ENCODE peak calls at places on chromosomes 12 and 14, in ten cellular contexts. W is stomach, K is heart left ventricle, M is transverse colon, B is HCT116, S is ovary, N is IMR-90, L is sigmoid colon, P is Peyer's patch, Y is uterus. I is an unnamed sample.
A peak's percentile ranks its signal among the peaks of the same experiment; 100 is the strongest.

GRCh38 chr12:65334534-65334933 is 56.1 kb downstream of the MSRB3 start:
- DNase-seq in W (no peak), K (no peak), M (no peak), B (no peak), S (no peak), N (peak; percentile 32), L (no peak), P (no peak), Y (no peak), I (no peak)

GRCh38 chr12:62438098-62438692 is 28.4 kb upstream of the MON2 start:
- DNase-seq in W (peak; percentile 54), K (no peak), M (peak; percentile 60), B (peak; percentile 44), S (no peak), N (peak; percentile 53), L (no peak), P (peak; percentile 80), Y (peak; percentile 23), I (peak; percentile 57)

GRCh38 chr12:67269632-67270578 is 747 bp downstream of the CAND1 start:
- DNase-seq in W (peak; percentile 52), K (peak; percentile 72), M (peak; percentile 54), B (no peak), S (peak; percentile 73), N (no peak), L (peak; percentile 79), P (peak; percentile 71), Y (peak; percentile 47), I (peak; percentile 75)

GRCh38 chr12:5889381-5890047 is 55.5 kb downstream of the ANO2 start:
- DNase-seq in W (no peak), K (no peak), M (no peak), B (peak; percentile 62), S (no peak), N (no peak), L (no peak), P (no peak), Y (no peak), I (peak; percentile 67)

GRCh38 chr12:62817556-62818271 is 117.2 kb downstream of the PPM1H start:
- DNase-seq in W (no peak), K (no peak), M (no peak), B (no peak), S (peak; percentile 55), N (peak; percentile 61), L (no peak), P (no peak), Y (no peak), I (peak; percentile 39)

GRCh38 chr14:40164083-40164482 is 731.9 kb upstream of the FBXO33 start:
- DNase-seq in W (no peak), K (no peak), M (no peak), B (no peak), S (no peak), N (no peak), L (no peak), P (no peak), Y (no peak), I (no peak)

GRCh38 chr12:28140404-28140803 is 49.9 kb upstream of the CCDC91 start:
- DNase-seq in W (no peak), K (no peak), M (no peak), B (no peak), S (no peak), N (no peak), L (no peak), P (no peak), Y (no peak), I (no peak)

GRCh38 chr14:71339650-71340415 is 432.6 kb downstream of the PCNX1 start:
- DNase-seq in W (no peak), K (no peak), M (no peak), B (no peak), S (no peak), N (no peak), L (no peak), P (peak; percentile 71), Y (no peak), I (peak; percentile 90)

GRCh38 chr14:32331227-32331597 is 2.1 kb downstream of the AKAP6 start:
- DNase-seq in W (no peak), K (no peak), M (no peak), B (no peak), S (no peak), N (no peak), L (no peak), P (no peak), Y (no peak), I (peak; percentile 80)

GRCh38 chr12:87866602-87867292 is 162.5 kb downstream of the C12orf50 start:
- DNase-seq in W (no peak), K (no peak), M (no peak), B (peak; percentile 12), S (no peak), N (peak; percentile 50), L (no peak), P (no peak), Y (no peak), I (peak; percentile 12)

GRCh38 chr12:27163048-27163715 is 80.8 kb upstream of the C12orf71 start:
- DNase-seq in W (no peak), K (no peak), M (no peak), B (no peak), S (no peak), N (peak; percentile 69), L (no peak), P (no peak), Y (no peak), I (no peak)

GRCh38 chr12:121628037-121628436 is 1.7 kb downstream of the ORAI1 start:
- DNase-seq in W (peak; percentile 34), K (no peak), M (peak; percentile 55), B (no peak), S (peak; percentile 72), N (no peak), L (no peak), P (peak; percentile 71), Y (no peak), I (peak; percentile 47)

GRCh38 chr12:111256629-111257434 is 112.1 kb downstream of the PHETA1 start:
- DNase-seq in W (no peak), K (no peak), M (no peak), B (no peak), S (no peak), N (no peak), L (no peak), P (no peak), Y (no peak), I (no peak)

GRCh38 chr14:86057018-86057667 is 527.2 kb downstream of the FLRT2 start:
- DNase-seq in W (no peak), K (no peak), M (no peak), B (no peak), S (no peak), N (peak; percentile 39), L (no peak), P (no peak), Y (no peak), I (peak; percentile 57)

GRCh38 chr12:31105668-31106067 is 32.0 kb downstream of the DDX11 start:
- DNase-seq in W (no peak), K (no peak), M (no peak), B (no peak), S (no peak), N (no peak), L (no peak), P (no peak), Y (no peak), I (no peak)

GRCh38 chr14:100586153-100586519 is 1.1 kb downstream of the BEGAIN start:
- DNase-seq in W (no peak), K (peak; percentile 59), M (no peak), B (no peak), S (peak; percentile 29), N (no peak), L (no peak), P (no peak), Y (no peak), I (no peak)

GRCh38 chr12:76945867-76946266 is 67.0 kb upstream of the CSRP2 start:
- DNase-seq in W (no peak), K (no peak), M (no peak), B (no peak), S (no peak), N (peak; percentile 72), L (no peak), P (no peak), Y (no peak), I (no peak)

DNA sequence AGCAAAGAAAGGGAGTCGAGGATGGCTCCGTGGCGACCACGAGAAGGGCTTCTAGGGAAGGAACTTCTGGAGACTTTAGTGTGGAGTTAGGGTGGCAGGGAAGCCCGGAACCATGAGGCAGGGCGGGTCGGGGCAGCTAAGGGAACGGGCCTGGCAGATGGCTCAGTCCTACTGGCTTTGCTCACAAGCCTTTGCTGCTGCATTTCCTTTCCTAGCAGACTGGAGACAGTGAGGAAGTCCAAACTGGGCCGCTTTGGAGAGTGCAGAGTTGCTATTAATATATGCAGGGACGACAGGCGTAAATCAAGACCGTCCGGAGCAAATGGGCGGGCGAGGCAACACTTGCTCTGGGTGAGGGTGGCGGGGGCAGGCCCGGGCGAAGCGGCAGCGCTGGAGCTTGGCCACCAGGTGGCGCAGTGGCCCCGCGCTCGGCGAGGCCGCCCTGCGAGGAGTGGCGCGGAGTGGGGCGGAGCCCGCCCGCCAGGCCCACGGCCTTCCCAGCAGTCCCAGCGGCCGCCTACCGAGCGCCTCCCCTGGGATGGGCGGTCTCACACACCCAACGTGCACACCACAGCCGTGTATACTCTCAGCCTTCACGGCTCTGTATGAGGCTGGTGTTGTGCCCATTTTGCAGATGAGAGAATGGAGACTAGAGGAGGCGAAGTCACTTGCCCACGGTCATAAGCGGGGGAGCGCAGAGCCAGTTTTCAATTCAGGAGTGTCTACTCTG is 24.4 kb upstream of the LRTM2 start:
- DNase-seq in W (peak; percentile 95), K (peak; percentile 98), M (peak; percentile 96), B (peak; percentile 73), S (peak; percentile 94), N (peak; percentile 81), L (peak; percentile 96), P (peak; percentile 97), Y (peak; percentile 94), I (peak; percentile 96)
- TF ChIP-seq POLR2A in W (no peak), K (no peak), M (peak; percentile 82), B (peak; percentile 94), S (peak; percentile 37), N (peak; percentile 43), L (no peak), P (peak; percentile 85), Y (no peak), I (peak; percentile 91)

DNA sequence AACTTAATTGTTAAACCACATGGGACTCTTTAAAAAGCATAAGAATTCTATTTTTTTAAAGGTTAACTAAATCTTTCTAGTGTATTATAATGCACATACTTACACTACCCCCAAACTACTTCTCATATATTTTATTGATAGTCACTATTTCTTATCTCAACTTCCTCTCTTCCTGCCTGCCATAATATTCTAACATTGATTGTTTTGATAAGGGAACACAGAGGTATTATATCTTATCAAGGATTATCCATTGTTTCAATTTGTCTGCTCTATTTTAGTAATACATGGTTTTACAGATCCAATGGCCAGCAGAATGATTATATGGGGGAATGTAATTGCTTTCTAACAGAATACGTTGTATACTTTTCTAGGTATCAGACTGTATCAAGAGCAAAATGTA is 98.9 kb downstream of the EPS8 start:
- DNase-seq in W (no peak), K (no peak), M (no peak), B (no peak), S (no peak), N (no peak), L (no peak), P (no peak), Y (no peak), I (no peak)
- TF ChIP-seq POLR2A in W (no peak), K (no peak), M (no peak), B (no peak), S (no peak), N (no peak), L (no peak), P (no peak), Y (no peak), I (no peak)

GRCh38 chr14:69771136-69771535 is 4.2 kb downstream of the SRSF5 start:
- DNase-seq in W (no peak), K (no peak), M (no peak), B (no peak), S (no peak), N (no peak), L (no peak), P (no peak), Y (no peak), I (no peak)
- TF ChIP-seq POLR2A in W (no peak), K (no peak), M (no peak), B (no peak), S (no peak), N (no peak), L (no peak), P (no peak), Y (no peak), I (no peak)

GRCh38 chr12:55933158-55933798 is 2.3 kb downstream of the DGKA start:
- DNase-seq in W (peak; percentile 35), K (no peak), M (peak; percentile 71), B (peak; percentile 22), S (no peak), N (no peak), L (no peak), P (peak; percentile 76), Y (no peak), I (no peak)
- TF ChIP-seq POLR2A in W (no peak), K (no peak), M (peak; percentile 32), B (no peak), S (no peak), N (no peak), L (no peak), P (peak; percentile 36), Y (no peak), I (no peak)